ENCODE peak calls at places on chromosome 14, in four cellular contexts. B, R, V and X are unnamed samples.

GRCh38 chr14:52025952-52026510 is 36.7 kb downstream of the RTRAF start:
- DNase-seq in R (no peak), B (no peak), V (no peak), X (no peak)

GRCh38 chr14:101496779-101497420 is 64.4 kb upstream of the DIO3 start:
- DNase-seq in B (no peak), V (peak; percentile 78), R (no peak), X (no peak)

GRCh38 chr14:39430762-39431415 is 1.3 kb downstream of the FBXO33 start:
- DNase-seq in R (peak; percentile 4), B (no peak), V (no peak), X (no peak)

GRCh38 chr14:99524804-99525698 is 43.8 kb downstream of the CCNK start:
- DNase-seq in B (peak; percentile 10), V (peak; percentile 67), R (peak; percentile 62), X (no peak)

GRCh38 chr14:96806836-96807235 is 9.7 kb downstream of the VRK1 start:
- DNase-seq in R (peak; percentile 25), V (no peak), B (no peak), X (no peak)

GRCh38 chr14:101956179-101956885 is 8.0 kb upstream of the DYNC1H1 start:
- DNase-seq in V (no peak), B (no peak), R (no peak), X (no peak)

GRCh38 chr14:50864237-50864636 is 7.6 kb upstream of the ABHD12B start:
- DNase-seq in R (no peak), V (no peak), B (no peak), X (no peak)

GRCh38 chr14:49997991-49998390 is 105.1 kb downstream of the ARF6 start:
- DNase-seq in R (no peak), V (no peak), B (no peak), X (no peak)

GRCh38 chr14:103629503-103630121 is 601 bp downstream of the KLC1 start:
- DNase-seq in V (peak; percentile 85), B (peak; percentile 67), R (no peak), X (no peak)

GRCh38 chr14:32494566-32495434 is 165.7 kb downstream of the AKAP6 start:
- DNase-seq in B (peak; percentile 20), V (no peak), R (no peak), X (no peak)

GRCh38 chr14:49206832-49207231 is 379.3 kb downstream of the RPS29 start:
- DNase-seq in V (peak; percentile 13), B (no peak), R (no peak), X (no peak)

GRCh38 chr14:50039734-50040400 is 76.5 kb downstream of the VCPKMT start:
- DNase-seq in R (peak; percentile 38), V (no peak), B (peak; percentile 32), X (no peak)

GRCh38 chr14:28754209-28754985 is 12.2 kb upstream of the FOXG1 start:
- DNase-seq in R (peak; percentile 40), V (peak; percentile 72), B (no peak), X (no peak)

GRCh38 chr14:63891148-63891964 is 38.6 kb downstream of the SYNE2 start:
- DNase-seq in R (no peak), V (peak; percentile 36), B (no peak), X (peak; percentile 41)
- H3K4me1 ChIP-seq in R (peaks cover 49% of the 10 kb centered on the region), V (peaks cover 28% of the 10 kb centered on the region), B (peaks cover 38% of the 10 kb centered on the region), X (peaks cover 10% of the 10 kb centered on the region)

DNA sequence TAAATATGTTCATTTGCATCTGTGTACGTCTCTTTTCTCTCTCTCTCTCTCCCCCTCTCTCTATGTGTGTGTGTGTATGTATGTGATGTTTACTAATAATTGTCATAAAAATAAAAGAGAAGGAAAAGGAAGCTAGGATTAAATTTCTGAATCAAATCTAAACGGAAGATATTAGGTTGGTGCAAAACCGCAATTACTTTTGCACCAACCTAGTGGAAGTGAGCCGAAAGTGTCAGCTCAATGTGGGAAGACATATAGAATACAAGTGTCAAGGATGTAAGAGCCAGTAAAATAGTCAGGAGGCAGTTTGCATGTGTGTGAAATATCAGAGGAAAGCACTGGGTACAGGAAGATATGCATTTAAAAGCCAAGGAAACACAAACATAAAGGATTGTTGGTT is 18.5 kb upstream of the OR4K17 start:
- DNase-seq in R (no peak), B (no peak), V (no peak), X (no peak)
- H3K27ac ChIP-seq in R (no peak overlapping the region), B (no peak overlapping the region), V (no peak overlapping the region), X (no peak overlapping the region)

GRCh38 chr14:21192447-21192822 is 36.6 kb upstream of the OR5AU1 start:
- DNase-seq in R (no peak), V (no peak), B (no peak), X (no peak)
- H3K4me3 ChIP-seq in R (peak overlapping the region; percentile 40), V (peak overlapping the region; percentile 24), B (peak overlapping the region; percentile 52), X (no peak overlapping the region)

GRCh38 chr14:68689426-68689825 is 103.4 kb downstream of the ZFP36L1 start:
- DNase-seq in R (no peak), B (no peak), V (no peak), X (no peak)
- H3K4me1 ChIP-seq in R (peaks cover 50% of the 10 kb centered on the region), B (peaks cover 10% of the 10 kb centered on the region), V (peaks cover 44% of the 10 kb centered on the region), X (peaks cover 4% of the 10 kb centered on the region)

DNA sequence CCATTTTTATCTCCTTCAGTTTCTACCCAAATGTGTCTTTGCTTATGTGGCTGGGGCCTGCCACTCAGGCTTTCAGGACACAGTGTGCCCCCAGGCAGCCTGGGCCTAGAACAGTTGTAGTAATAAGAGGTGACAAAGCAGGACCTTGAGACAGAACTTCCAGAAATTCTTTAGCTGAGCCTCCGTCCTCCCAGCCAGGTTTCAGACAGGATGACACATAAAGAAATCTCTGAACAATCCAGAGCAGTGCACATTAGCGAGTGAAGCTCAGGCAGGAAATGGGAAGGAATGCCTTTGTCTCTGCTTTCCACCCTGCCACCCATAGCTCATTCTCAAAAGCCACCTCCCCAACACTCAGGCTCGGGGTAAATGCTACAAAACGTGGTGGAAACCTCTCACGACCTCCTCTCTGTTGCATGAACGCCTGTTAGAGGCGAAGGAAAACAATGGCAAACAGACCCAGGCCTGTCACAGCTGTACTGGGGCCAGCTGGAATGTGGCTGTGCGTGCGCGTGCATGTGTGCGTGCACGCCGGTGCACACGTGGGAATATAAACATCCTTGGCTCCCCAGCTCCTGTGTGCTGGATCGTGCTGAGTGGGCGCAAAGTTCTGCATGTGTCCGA is 286.7 kb downstream of the ZFP36L1 start:
- DNase-seq in R (no peak), V (peak; percentile 26), B (no peak), X (no peak)
- H3K27ac ChIP-seq in R (peak overlapping the region; percentile 70), V (no peak overlapping the region), B (no peak overlapping the region), X (no peak overlapping the region)

DNA sequence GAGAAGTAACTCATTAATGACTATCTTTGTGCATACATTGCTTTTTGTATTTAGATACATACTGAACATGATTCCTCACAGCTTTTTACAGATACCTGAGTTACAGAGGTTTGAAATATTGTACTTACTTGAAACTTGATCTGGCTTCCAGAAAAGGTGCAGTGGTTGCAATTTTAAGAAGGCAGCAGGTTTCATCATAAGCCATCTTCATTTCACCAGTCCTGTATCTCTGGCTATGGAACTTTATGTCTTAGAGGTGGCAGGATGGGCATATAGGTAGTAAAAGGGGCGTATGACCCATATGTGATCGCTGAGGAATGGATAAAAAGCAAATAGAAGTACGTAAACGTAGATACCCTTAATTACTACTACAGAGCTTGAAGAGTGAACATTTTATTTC is 13.7 kb downstream of the ZBTB1 start:
- DNase-seq in V (no peak), R (no peak), B (no peak), X (no peak)
- H3K4me3 ChIP-seq in V (no peak overlapping the region), R (no peak overlapping the region), B (no peak overlapping the region), X (no peak overlapping the region)

GRCh38 chr14:79077096-79077495 is 906.9 kb downstream of the NRXN3 start:
- DNase-seq in V (no peak), R (no peak), B (no peak), X (no peak)

GRCh38 chr14:79084861-79085260 is 914.7 kb downstream of the NRXN3 start:
- DNase-seq in B (no peak), V (no peak), R (no peak), X (no peak)

GRCh38 chr14:79082883-79083282 is 912.7 kb downstream of the NRXN3 start:
- DNase-seq in V (no peak), B (no peak), R (no peak), X (no peak)

GRCh38 chr14:79076428-79076827 is 906.3 kb downstream of the NRXN3 start:
- DNase-seq in B (no peak), V (no peak), R (no peak), X (no peak)

DNA sequence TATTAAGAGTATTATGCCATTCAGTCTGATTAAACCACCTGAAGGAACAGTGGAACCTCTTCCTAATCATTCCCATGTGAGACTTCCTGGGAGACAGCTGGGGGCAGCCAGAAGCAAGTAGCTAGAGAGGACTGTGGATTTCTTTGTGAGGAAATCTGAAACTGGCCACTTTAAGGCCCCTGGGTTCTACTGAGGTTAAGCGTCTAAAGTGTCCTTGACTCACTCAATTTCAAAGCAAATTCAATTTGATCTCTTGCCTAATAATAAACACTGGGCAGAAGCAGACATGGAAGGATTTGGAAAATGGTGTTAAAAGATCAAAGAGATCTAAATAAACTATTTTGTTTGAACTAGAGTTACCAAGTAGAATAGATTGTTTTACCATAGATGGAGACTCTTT is 909.9 kb downstream of the NRXN3 start:
- DNase-seq in B (no peak), R (no peak), V (no peak), X (no peak)
- H3K4me1 ChIP-seq in B (no peaks in the 10 kb centered on the region), R (no peaks in the 10 kb centered on the region), V (peaks cover 7% of the 10 kb centered on the region), X (no peaks in the 10 kb centered on the region)

GRCh38 chr14:74605531-74606223 is 6.4 kb downstream of the LTBP2 start:
- DNase-seq in B (no peak), V (no peak), R (no peak), X (no peak)
- H3K27ac ChIP-seq in B (no peak overlapping the region), V (no peak overlapping the region), R (peak overlapping the region; percentile 57), X (no peak overlapping the region)

GRCh38 chr14:92556255-92556741 is 42.7 kb downstream of the RIN3 start:
- DNase-seq in R (no peak), V (no peak), B (no peak), X (no peak)
- H3K4me3 ChIP-seq in R (no peak overlapping the region), V (no peak overlapping the region), B (no peak overlapping the region), X (no peak overlapping the region)